ENCODE peak calls at places on chromosomes 5 and 9, in four cellular contexts. I, Q, A and H are unnamed samples.

GRCh38 chr5:24850911-24851310 is 206.1 kb upstream of the CDH10 start:
- DNase-seq in I (no peak), Q (no peak), A (no peak), H (no peak)

GRCh38 chr9:135878528-135879236 is 28.7 kb downstream of the CAMSAP1 start:
- DNase-seq in I (no peak), Q (no peak), A (no peak), H (no peak)

GRCh38 chr9:117737721-117738226 is 33.6 kb downstream of the TLR4 start:
- DNase-seq in I (no peak), Q (no peak), A (no peak), H (no peak)

GRCh38 chr5:37448941-37449340 is 69.8 kb downstream of the WDR70 start:
- DNase-seq in I (no peak), Q (no peak), A (no peak), H (no peak)

GRCh38 chr5:168409601-168410458 is 76.4 kb upstream of the RARS1 start:
- DNase-seq in I (no peak), Q (no peak), A (no peak), H (no peak)

GRCh38 chr5:45189481-45189880 is 380.7 kb downstream of the MRPS30 start:
- DNase-seq in I (no peak), Q (no peak), A (no peak), H (no peak)

GRCh38 chr5:24272735-24273134 is 372.0 kb downstream of the CDH10 start:
- DNase-seq in I (no peak), Q (no peak), A (no peak), H (no peak)

GRCh38 chr9:1890806-1891205 is 124.3 kb upstream of the SMARCA2 start:
- DNase-seq in I (no peak), Q (no peak), A (no peak), H (no peak)

GRCh38 chr9:134341306-134341705 is 15.1 kb downstream of the RXRA start:
- DNase-seq in I (no peak), Q (no peak), A (no peak), H (no peak)

GRCh38 chr9:32387256-32387655 is 2.8 kb downstream of the ACO1 start:
- DNase-seq in I (no peak), Q (no peak), A (no peak), H (no peak)

GRCh38 chr5:73448072-73448432 is 525 bp downstream of the FOXD1 start:
- DNase-seq in I (peak; percentile 53), Q (no peak), A (peak; percentile 53), H (peak; percentile 46)

GRCh38 chr9:96859461-96860198 is 5.3 kb upstream of the ZNF782 start:
- DNase-seq in I (no peak), Q (no peak), A (no peak), H (no peak)

GRCh38 chr9:92295827-92296258 is 2.3 kb upstream of the IARS1 start:
- DNase-seq in I (no peak), Q (no peak), A (peak; percentile 57), H (no peak)

GRCh38 chr5:157342822-157343402 is 77.0 kb downstream of the CYFIP2 start:
- DNase-seq in I (peak; percentile 66), Q (peak; percentile 22), A (peak; percentile 54), H (peak; percentile 71)
- TF ChIP-seq HMGXB4 in I (peak; percentile 31), Q (no peak), A (no peak), H (no peak)

GRCh38 chr9:87880116-87880515 is 2.6 kb upstream of the SPATA31E1 start:
- DNase-seq in I (no peak), Q (no peak), A (no peak), H (no peak)
- TF ChIP-seq HMGXB4 in I (no peak), Q (no peak), A (no peak), H (no peak)

GRCh38 chr5:55866485-55866884 is 15.3 kb downstream of the IL31RA start:
- DNase-seq in I (no peak), Q (no peak), A (no peak), H (no peak)

GRCh38 chr5:55865831-55866230 is 14.7 kb downstream of the IL31RA start:
- DNase-seq in I (no peak), Q (peak; percentile 16), A (no peak), H (no peak)

GRCh38 chr5:55869847-55870246 is 18.7 kb downstream of the IL31RA start:
- DNase-seq in I (no peak), Q (no peak), A (no peak), H (no peak)

GRCh38 chr5:55866934-55867333 is 15.8 kb downstream of the IL31RA start:
- DNase-seq in I (no peak), Q (no peak), A (no peak), H (no peak)

GRCh38 chr5:55868846-55869245 is 17.7 kb downstream of the IL31RA start:
- DNase-seq in I (no peak), Q (peak; percentile 19), A (peak; percentile 9), H (peak; percentile 91)
- TF ChIP-seq HMGXB4 in I (no peak), Q (no peak), A (no peak), H (no peak)

DNA sequence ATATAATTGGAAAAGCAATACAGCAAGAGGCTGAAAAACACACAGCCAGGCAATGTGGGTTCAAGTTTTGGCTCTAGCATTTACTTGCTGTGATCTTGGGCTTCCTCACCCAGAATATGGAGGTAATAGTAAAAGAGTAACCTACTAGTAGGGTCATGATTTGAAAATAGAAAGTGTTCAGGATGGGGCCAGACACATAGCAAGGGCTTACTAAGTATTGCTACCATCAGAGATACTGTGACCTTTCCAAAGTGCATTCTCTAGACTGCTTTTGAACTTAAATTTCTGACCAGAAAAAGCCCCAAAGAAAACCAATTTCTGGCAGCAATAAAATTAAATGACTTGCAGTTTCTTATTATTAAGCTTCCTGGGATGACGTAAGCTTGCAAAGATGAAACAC is 20.4 kb downstream of the SLC45A2 start:
- DNase-seq in I (no peak), Q (no peak), A (no peak), H (no peak)
- TF ChIP-seq HMGXB4 in I (no peak), Q (no peak), A (no peak), H (no peak)

GRCh38 chr5:41763096-41763495 is 107.1 kb downstream of the OXCT1 start:
- DNase-seq in I (no peak), Q (no peak), A (no peak), H (no peak)
- TF ChIP-seq HMGXB4 in I (no peak), Q (no peak), A (no peak), H (no peak)

GRCh38 chr5:134638760-134639201 is 6.2 kb upstream of the SAR1B start:
- DNase-seq in I (no peak), Q (peak; percentile 96), A (no peak), H (no peak)
- TF ChIP-seq HMGXB4 in I (no peak), Q (no peak), A (no peak), H (no peak)

DNA sequence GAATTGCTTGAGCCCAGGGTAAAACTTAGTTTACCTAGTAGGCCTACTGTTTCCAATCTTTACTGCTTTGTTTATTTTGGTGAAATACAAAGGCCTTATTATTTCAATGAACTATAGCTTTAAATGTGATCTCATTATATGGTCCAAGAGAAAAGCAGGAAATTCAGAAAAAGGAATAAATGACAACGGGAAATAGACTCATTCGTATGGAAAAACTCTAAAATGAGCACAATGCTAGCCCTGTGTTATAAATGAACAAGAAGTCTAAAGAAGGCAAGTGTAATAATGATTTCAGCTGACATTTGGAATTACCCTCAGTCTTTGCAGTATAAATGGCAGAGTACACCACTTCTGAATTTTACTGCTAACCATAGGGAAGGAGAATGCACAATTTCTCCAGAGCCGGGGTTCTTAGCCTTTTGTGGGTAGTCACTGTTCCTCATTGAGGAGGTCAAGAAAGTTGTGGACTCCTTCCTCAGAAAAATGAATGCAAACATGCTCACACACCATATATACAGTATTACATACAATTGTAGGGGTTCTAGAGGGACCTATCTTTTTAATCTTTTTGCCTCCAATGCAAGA is 93.1 kb downstream of the ANKRD55 start:
- DNase-seq in I (no peak), Q (no peak), A (no peak), H (no peak)
- TF ChIP-seq HMGXB4 in I (no peak), Q (no peak), A (no peak), H (no peak)

GRCh38 chr5:93252165-93252564 is 328.9 kb downstream of the NR2F1-AS1 start:
- DNase-seq in I (no peak), Q (peak; percentile 35), A (no peak), H (peak; percentile 17)

DNA sequence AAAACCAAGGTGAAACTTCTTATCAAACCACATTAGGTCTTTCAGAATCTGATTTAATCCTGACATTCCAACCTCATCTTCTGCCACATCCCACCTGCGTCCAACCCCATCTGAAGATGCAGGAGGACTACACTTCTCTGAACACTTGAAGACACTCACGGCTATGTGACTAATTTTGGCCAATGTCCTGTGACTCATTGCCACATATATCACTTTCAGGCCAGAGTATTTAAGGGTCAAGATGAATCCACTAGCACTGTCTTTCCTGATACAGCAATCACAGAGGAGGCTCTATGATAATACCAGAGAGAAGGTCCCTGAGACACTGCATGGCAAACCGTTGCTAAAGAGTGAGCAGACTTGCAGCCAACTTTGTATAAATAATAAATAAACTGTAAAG is 323.4 kb downstream of the NR2F1-AS1 start:
- DNase-seq in I (no peak), Q (no peak), A (no peak), H (no peak)
- TF ChIP-seq HMGXB4 in I (no peak), Q (no peak), A (no peak), H (no peak)

DNA sequence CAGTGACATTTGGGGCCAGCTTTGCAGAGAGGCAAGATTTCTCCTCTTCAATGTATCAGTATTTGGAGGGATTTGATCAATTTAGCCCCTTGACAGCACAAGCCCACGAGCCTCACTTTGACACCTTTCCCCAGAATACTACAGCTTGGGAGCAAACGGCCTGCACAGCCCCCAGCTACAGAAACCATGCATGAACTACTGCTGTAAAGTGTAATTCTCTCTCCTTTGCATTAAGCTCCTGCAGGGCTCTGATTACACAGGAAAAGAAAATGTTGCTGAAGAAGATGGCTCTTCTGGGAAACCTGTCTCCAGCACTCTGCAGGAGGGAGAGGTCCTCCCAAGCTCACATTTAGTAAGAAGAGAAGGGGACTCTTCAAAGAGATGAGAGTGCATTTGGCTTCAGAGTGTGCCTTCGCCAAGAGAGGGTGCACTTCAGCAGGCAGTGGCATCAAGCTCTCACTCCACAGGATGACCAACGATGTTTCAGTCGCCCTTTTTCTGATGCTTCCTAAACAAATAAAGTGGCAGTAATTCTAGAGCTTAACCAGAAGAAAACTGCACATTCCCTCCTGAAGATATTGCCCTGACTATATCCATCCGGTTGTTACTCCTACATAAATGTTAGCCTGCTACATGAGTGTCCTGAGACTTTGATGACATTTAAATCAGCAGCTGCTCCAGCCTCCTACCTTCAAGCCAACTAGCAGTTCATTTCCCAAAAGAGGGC is 272.1 kb downstream of the AUH start:
- DNase-seq in I (peak; percentile 29), Q (peak; percentile 52), A (no peak), H (no peak)
- TF ChIP-seq HMGXB4 in I (no peak), Q (peak; percentile 21), A (no peak), H (no peak)